ENCODE peak calls at places on chromosome 4, in five cellular contexts. Q is activated gamma-delta T cell treated with Interleukin-2 at 50 U/mL for 16 hours, N is ureter, I is left lobe of liver, E is retina. Y is an unnamed sample.

GRCh38 chr4:21811576-21811975 is 137.0 kb downstream of the KCNIP4 start:
- DNase-seq in E (no peak), N (no peak), I (no peak), Q (no peak), Y (no peak)

GRCh38 chr4:105280338-105280809 is 133.7 kb downstream of the TET2 start:
- DNase-seq in N (no peak), Q (no peak), E (no peak), I (no peak), Y (no peak)

GRCh38 chr4:99463566-99463965 is 28.4 kb upstream of the ADH7 start:
- DNase-seq in Q (no peak), I (no peak), E (no peak), N (no peak), Y (no peak)

GRCh38 chr4:139562067-139562684 is 6.2 kb upstream of the SETD7 start:
- DNase-seq in E (no peak), N (no peak), Q (no peak), I (no peak), Y (no peak)

GRCh38 chr4:122762520-122762919 is 30.0 kb downstream of the BBS12 start:
- DNase-seq in Q (peak), I (no peak), N (no peak), E (no peak), Y (no peak)

GRCh38 chr4:8555716-8556115 is 24.5 kb upstream of the GPR78 start:
- DNase-seq in I (no peak), E (no peak), N (no peak), Q (no peak), Y (no peak)

GRCh38 chr4:156505341-156505955 is 466.2 kb downstream of the PDGFC start:
- DNase-seq in N (no peak), I (no peak), E (no peak), Q (no peak), Y (peak)

GRCh38 chr4:73669410-73670183 is 49.4 kb upstream of the RASSF6 start:
- DNase-seq in I (no peak), Q (no peak), E (no peak), N (no peak), Y (no peak)

GRCh38 chr4:76156635-76157034 is 8.4 kb upstream of the NUP54 start:
- DNase-seq in Q (no peak), E (no peak), I (no peak), N (no peak), Y (no peak)

GRCh38 chr4:169342906-169343560 is 72.3 kb upstream of the SH3RF1 start:
- DNase-seq in I (no peak), E (no peak), Q (no peak), N (no peak), Y (no peak)

GRCh38 chr4:7761720-7762119 is 177.9 kb downstream of the AFAP1 start:
- DNase-seq in Q (peak), E (peak), N (peak), I (peak), Y (peak)

GRCh38 chr4:74433541-74434172 is 11.3 kb upstream of the AREG start:
- DNase-seq in E (no peak), Q (no peak), I (no peak), N (no peak), Y (no peak)

GRCh38 chr4:6765703-6766102 is 16.8 kb upstream of the KIAA0232 start:
- DNase-seq in N (no peak), E (no peak), I (no peak), Q (no peak), Y (no peak)

GRCh38 chr4:57943672-57944071 is 833.5 kb upstream of the IGFBP7 start:
- DNase-seq in E (no peak), I (no peak), Q (no peak), N (no peak), Y (no peak)

GRCh38 chr4:161320377-161320776 is 843.4 kb downstream of the FSTL5 start:
- DNase-seq in Q (no peak), I (peak), E (peak), N (no peak), Y (peak)

GRCh38 chr4:184313710-184314659 is 96.3 kb upstream of the ENPP6 start:
- DNase-seq in I (no peak), E (no peak), Q (no peak), N (no peak), Y (no peak)

GRCh38 chr4:87543835-87544461 is 14.8 kb upstream of the SPARCL1 start:
- DNase-seq in I (no peak), N (no peak), E (no peak), Q (no peak), Y (no peak)

GRCh38 chr4:101321481-101322042 is 25.8 kb downstream of the PPP3CA start:
- DNase-seq in Q (no peak), I (no peak), N (no peak), E (no peak), Y (no peak)

GRCh38 chr4:92381640-92382039 is 77.9 kb downstream of the GRID2 start:
- DNase-seq in Q (no peak), N (no peak), I (no peak), E (no peak), Y (no peak)

GRCh38 chr4:88630756-88631155 is 38.5 kb downstream of the HERC3 start:
- DNase-seq in N (no peak), I (no peak), Q (no peak), E (no peak), Y (no peak)

GRCh38 chr4:150039790-150040189 is 38.5 kb upstream of the DCLK2 start:
- DNase-seq in Q (no peak), E (no peak), I (no peak), N (no peak), Y (no peak)

GRCh38 chr4:25367004-25367621 is 9.9 kb upstream of the ANAPC4 start:
- DNase-seq in E (no peak), N (no peak), Q (no peak), I (no peak), Y (no peak)

GRCh38 chr4:38237139-38237538 is 276.9 kb downstream of the PTTG2 start:
- DNase-seq in I (no peak), E (no peak), Q (no peak), N (peak), Y (no peak)

GRCh38 chr4:150078041-150078995 is at the start of gene DCLK2:
- DNase-seq in E (peak), N (peak), I (peak), Q (no peak), Y (peak)

GRCh38 chr4:100591156-100591876 is 73.5 kb upstream of the EMCN start:
- DNase-seq in N (no peak), Q (no peak), E (no peak), I (no peak), Y (no peak)

GRCh38 chr4:8656711-8657380 is 64.3 kb downstream of the CPZ start:
- DNase-seq in I (no peak), Q (no peak), N (no peak), E (no peak), Y (no peak)

GRCh38 chr4:4574792-4575191 is 32.9 kb upstream of the STX18 start:
- DNase-seq in Q (peak), E (no peak), I (no peak), N (peak), Y (peak)

GRCh38 chr4:173182403-173182802 is 13.8 kb downstream of the GALNT7 start:
- DNase-seq in Q (no peak), I (no peak), E (no peak), N (no peak), Y (no peak)

GRCh38 chr4:242121-242848 is 63.0 kb downstream of the ZNF732 start:
- DNase-seq in E (no peak), N (peak), Q (peak), I (peak), Y (peak)

GRCh38 chr4:119490335-119490734 is 138.3 kb downstream of the PDE5A start:
- DNase-seq in N (no peak), Q (no peak), E (peak), I (no peak), Y (no peak)